ENCODE peak calls at places on chromosomes 5 and 9, in eight cellular contexts. M is stimulated activated CD4-positive, alpha-beta T cell treated with anti-CD3 and anti-CD28 coated beads, Interleukin-1b, Interleukin-23, amount 100 ng/mL, for 24 hours; P is HFF-Myc; V is fibroblast of lung; R is A172; T is nephron progenitor cell; O is neuronal stem cell; Q is occipital lobe. U is an unnamed sample.

GRCh38 chr9:77843088-77843985 is 188.3 kb downstream of the GNAQ start:
- DNase-seq in M (no peak), P (no peak), V (peak; percentile 39), R (no peak), T (no peak), O (no peak), Q (no peak), U (no peak)

GRCh38 chr5:136330353-136330913 is 34.9 kb downstream of the TRPC7 start:
- DNase-seq in M (no peak), P (no peak), V (no peak), R (no peak), T (no peak), O (no peak), Q (no peak), U (no peak)

GRCh38 chr5:100690036-100690560 is 154.9 kb downstream of the FAM174A start:
- DNase-seq in M (no peak), P (no peak), V (peak; percentile 70), R (peak; percentile 33), T (no peak), O (no peak), Q (no peak), U (no peak)

GRCh38 chr9:77763566-77763965 is 115.4 kb upstream of the GNA14 start:
- DNase-seq in M (no peak), P (no peak), V (no peak), R (no peak), T (no peak), O (no peak), Q (no peak), U (no peak)

GRCh38 chr5:53425598-53426516 is 54.6 kb upstream of the FST start:
- DNase-seq in M (no peak), P (no peak), V (peak; percentile 39), R (peak; percentile 47), T (peak; percentile 63), O (peak; percentile 54), Q (no peak), U (peak; percentile 37)

GRCh38 chr5:53087596-53087995 is 22.0 kb downstream of the MOCS2 start:
- DNase-seq in M (no peak), P (no peak), V (no peak), R (no peak), T (no peak), O (no peak), Q (no peak), U (peak; percentile 98)

GRCh38 chr9:87020169-87020935 is 73.0 kb upstream of the GAS1 start:
- DNase-seq in M (no peak), P (no peak), V (no peak), R (no peak), T (no peak), O (no peak), Q (no peak), U (peak; percentile 45)

GRCh38 chr5:65390208-65390607 is 91.5 kb downstream of the ADAMTS6 start:
- DNase-seq in M (no peak), P (no peak), V (no peak), R (no peak), T (no peak), O (no peak), Q (no peak), U (no peak)

GRCh38 chr5:177043114-177043513 is 20.6 kb downstream of the ZNF346 start:
- DNase-seq in M (no peak), P (no peak), V (no peak), R (no peak), T (no peak), O (no peak), Q (no peak), U (no peak)

GRCh38 chr9:81489048-81489447 is 200.3 kb downstream of the TLE1 start:
- DNase-seq in M (no peak), P (no peak), V (peak; percentile 20), R (no peak), T (no peak), O (no peak), Q (no peak), U (no peak)

GRCh38 chr5:167050568-167051214 is 1240.8 kb upstream of the WWC1 start:
- DNase-seq in M (no peak), P (no peak), V (peak; percentile 8), R (peak; percentile 48), T (no peak), O (no peak), Q (no peak), U (no peak)

GRCh38 chr5:120014535-120014934 is 385.2 kb downstream of the FAM170A start:
- DNase-seq in M (no peak), P (no peak), V (peak; percentile 48), R (no peak), T (no peak), O (no peak), Q (no peak), U (no peak)

GRCh38 chr9:99287641-99288040 is 65.6 kb downstream of the SEC61B start:
- DNase-seq in M (no peak), P (no peak), V (no peak), R (no peak), T (no peak), O (no peak), Q (no peak), U (no peak)

GRCh38 chr5:103674739-103675138 is 112.2 kb upstream of the NUDT12 start:
- DNase-seq in M (no peak), P (no peak), V (peak; percentile 69), R (peak; percentile 8), T (no peak), O (no peak), Q (no peak), U (peak; percentile 22)

GRCh38 chr5:110441035-110441434 is 285.4 kb downstream of the TMEM232 start:
- DNase-seq in M (no peak), P (no peak), V (peak; percentile 42), R (peak; percentile 27), T (no peak), O (peak; percentile 11), Q (no peak), U (peak; percentile 31)

GRCh38 chr9:93967020-93967803 is 12.1 kb upstream of the BARX1 start:
- DNase-seq in M (no peak), P (no peak), V (no peak), R (no peak), T (no peak), O (no peak), Q (no peak), U (no peak)

GRCh38 chr5:9624196-9624947 is 5.8 kb downstream of the TAS2R1 start:
- DNase-seq in M (no peak), P (no peak), V (peak; percentile 72), R (peak; percentile 88), T (no peak), O (no peak), Q (no peak), U (no peak)

GRCh38 chr9:96299823-96300222 is 2.2 kb downstream of the HSD17B3 start:
- DNase-seq in M (no peak), P (peak; percentile 11), V (peak; percentile 76), R (peak; percentile 55), T (no peak), O (no peak), Q (no peak), U (no peak)

GRCh38 chr9:34984049-34984448 is 5.5 kb upstream of the DNAJB5 start:
- DNase-seq in M (no peak), P (no peak), V (peak; percentile 30), R (no peak), T (peak; percentile 76), O (peak; percentile 68), Q (no peak), U (no peak)

GRCh38 chr9:34279431-34279830 is 49.6 kb downstream of the KIF24 start:
- DNase-seq in M (no peak), P (no peak), V (no peak), R (peak; percentile 35), T (no peak), O (no peak), Q (no peak), U (no peak)

GRCh38 chr9:96327694-96328352 is 25.8 kb upstream of the HSD17B3 start:
- DNase-seq in M (peak; percentile 16), P (no peak), V (peak; percentile 39), R (peak; percentile 81), T (peak; percentile 40), O (peak; percentile 38), Q (no peak), U (peak; percentile 81)

GRCh38 chr5:103021310-103021709 is 98.6 kb downstream of the GIN1 start:
- DNase-seq in M (no peak), P (peak; percentile 63), V (peak; percentile 80), R (peak; percentile 71), T (no peak), O (no peak), Q (no peak), U (no peak)

GRCh38 chr9:71120439-71121247 is 778 bp downstream of the TRPM3 start:
- DNase-seq in M (no peak), P (no peak), V (no peak), R (no peak), T (peak; percentile 7), O (peak; percentile 70), Q (no peak), U (no peak)

GRCh38 chr5:167853421-167853820 is 438.0 kb upstream of the WWC1 start:
- DNase-seq in M (no peak), P (no peak), V (peak; percentile 87), R (peak; percentile 5), T (no peak), O (no peak), Q (no peak), U (no peak)

U was measured in pons.